ENCODE peak calls at places on chromosomes 6 and 20, in ten cellular contexts. One of them, this sample, is unnamed.

GRCh38 chr20:58840816-58841538 is 9.7 kb downstream of the GNAS-AS1 start:
- DNase-seq in prostate gland: no peak
- DNase-seq in HFFc6: no peak
- DNase-seq in stimulated activated effector memory CD8-positive, alpha-beta T cell treated with anti-CD3 and anti-CD28 coated beads, Interleukin-12 subunit alpha, Interleukin-12 subunit beta, amount 100 ng/mL, for 72 hours: no peak
- DNase-seq in tibial nerve: no peak
- DNase-seq in NCI-H524: no peak
- DNase-seq in HS-5: no peak
- DNase-seq in A549: no peak
- DNase-seq in GM20000: no peak
- DNase-seq in hepatocyte: no peak
- DNase-seq in this sample: no peak

GRCh38 chr6:25173951-25174474 is 105.2 kb upstream of the CARMIL1 start:
- DNase-seq in HS-5: peak
- DNase-seq in tibial nerve: no peak
- DNase-seq in stimulated activated effector memory CD8-positive, alpha-beta T cell treated with anti-CD3 and anti-CD28 coated beads, Interleukin-12 subunit alpha, Interleukin-12 subunit beta, amount 100 ng/mL, for 72 hours: no peak
- DNase-seq in NCI-H524: peak
- DNase-seq in GM20000: no peak
- DNase-seq in prostate gland: no peak
- DNase-seq in hepatocyte: peak
- DNase-seq in A549: peak
- DNase-seq in HFFc6: peak
- DNase-seq in this sample: peak

GRCh38 chr6:52517502-52518278 is 59.2 kb downstream of the TRAM2 start:
- DNase-seq in stimulated activated effector memory CD8-positive, alpha-beta T cell treated with anti-CD3 and anti-CD28 coated beads, Interleukin-12 subunit alpha, Interleukin-12 subunit beta, amount 100 ng/mL, for 72 hours: peak
- DNase-seq in hepatocyte: peak
- DNase-seq in HS-5: peak
- DNase-seq in tibial nerve: peak
- DNase-seq in A549: peak
- DNase-seq in NCI-H524: no peak
- DNase-seq in HFFc6: peak
- DNase-seq in prostate gland: peak
- DNase-seq in GM20000: peak
- DNase-seq in this sample: no peak

GRCh38 chr20:43514062-43514971 is 6.8 kb downstream of the L3MBTL1 start:
- DNase-seq in HFFc6: peak
- DNase-seq in GM20000: peak
- DNase-seq in HS-5: peak
- DNase-seq in A549: no peak
- DNase-seq in NCI-H524: peak
- DNase-seq in hepatocyte: peak
- DNase-seq in tibial nerve: peak
- DNase-seq in prostate gland: peak
- DNase-seq in stimulated activated effector memory CD8-positive, alpha-beta T cell treated with anti-CD3 and anti-CD28 coated beads, Interleukin-12 subunit alpha, Interleukin-12 subunit beta, amount 100 ng/mL, for 72 hours: peak
- DNase-seq in this sample: peak

GRCh38 chr6:43702522-43703440 is 15.2 kb upstream of the MRPS18A start:
- DNase-seq in HS-5: no peak
- DNase-seq in stimulated activated effector memory CD8-positive, alpha-beta T cell treated with anti-CD3 and anti-CD28 coated beads, Interleukin-12 subunit alpha, Interleukin-12 subunit beta, amount 100 ng/mL, for 72 hours: no peak
- DNase-seq in A549: peak
- DNase-seq in tibial nerve: peak
- DNase-seq in GM20000: peak
- DNase-seq in HFFc6: peak
- DNase-seq in NCI-H524: peak
- DNase-seq in prostate gland: no peak
- DNase-seq in hepatocyte: peak
- DNase-seq in this sample: no peak

GRCh38 chr6:46078294-46078693 is 51.5 kb upstream of the ENPP4 start:
- DNase-seq in hepatocyte: no peak
- DNase-seq in stimulated activated effector memory CD8-positive, alpha-beta T cell treated with anti-CD3 and anti-CD28 coated beads, Interleukin-12 subunit alpha, Interleukin-12 subunit beta, amount 100 ng/mL, for 72 hours: no peak
- DNase-seq in HFFc6: no peak
- DNase-seq in HS-5: no peak
- DNase-seq in GM20000: no peak
- DNase-seq in NCI-H524: no peak
- DNase-seq in tibial nerve: no peak
- DNase-seq in A549: no peak
- DNase-seq in prostate gland: no peak
- DNase-seq in this sample: no peak

GRCh38 chr6:112177081-112177480 is 77.3 kb downstream of the LAMA4 start:
- DNase-seq in GM20000: no peak
- DNase-seq in tibial nerve: no peak
- DNase-seq in HFFc6: no peak
- DNase-seq in NCI-H524: no peak
- DNase-seq in A549: no peak
- DNase-seq in stimulated activated effector memory CD8-positive, alpha-beta T cell treated with anti-CD3 and anti-CD28 coated beads, Interleukin-12 subunit alpha, Interleukin-12 subunit beta, amount 100 ng/mL, for 72 hours: no peak
- DNase-seq in prostate gland: no peak
- DNase-seq in HS-5: no peak
- DNase-seq in hepatocyte: no peak
- DNase-seq in this sample: no peak

GRCh38 chr6:141677598-141678211 is 455.0 kb upstream of the GJE1 start:
- DNase-seq in hepatocyte: peak
- DNase-seq in tibial nerve: no peak
- DNase-seq in stimulated activated effector memory CD8-positive, alpha-beta T cell treated with anti-CD3 and anti-CD28 coated beads, Interleukin-12 subunit alpha, Interleukin-12 subunit beta, amount 100 ng/mL, for 72 hours: no peak
- DNase-seq in prostate gland: no peak
- DNase-seq in A549: peak
- DNase-seq in NCI-H524: peak
- DNase-seq in GM20000: no peak
- DNase-seq in HS-5: peak
- DNase-seq in HFFc6: peak
- DNase-seq in this sample: peak

GRCh38 chr6:2194643-2195042 is 50.8 kb downstream of the GMDS start:
- DNase-seq in prostate gland: no peak
- DNase-seq in A549: no peak
- DNase-seq in HS-5: no peak
- DNase-seq in tibial nerve: no peak
- DNase-seq in GM20000: no peak
- DNase-seq in NCI-H524: no peak
- DNase-seq in HFFc6: no peak
- DNase-seq in hepatocyte: no peak
- DNase-seq in stimulated activated effector memory CD8-positive, alpha-beta T cell treated with anti-CD3 and anti-CD28 coated beads, Interleukin-12 subunit alpha, Interleukin-12 subunit beta, amount 100 ng/mL, for 72 hours: no peak
- DNase-seq in this sample: peak

GRCh38 chr6:21751608-21752007 is 158.1 kb downstream of the SOX4 start:
- DNase-seq in tibial nerve: no peak
- DNase-seq in HS-5: no peak
- DNase-seq in stimulated activated effector memory CD8-positive, alpha-beta T cell treated with anti-CD3 and anti-CD28 coated beads, Interleukin-12 subunit alpha, Interleukin-12 subunit beta, amount 100 ng/mL, for 72 hours: no peak
- DNase-seq in GM20000: no peak
- DNase-seq in HFFc6: no peak
- DNase-seq in NCI-H524: no peak
- DNase-seq in A549: no peak
- DNase-seq in prostate gland: no peak
- DNase-seq in hepatocyte: no peak
- DNase-seq in this sample: no peak

GRCh38 chr20:50341880-50342637 is 151.4 kb downstream of the CEBPB start:
- DNase-seq in HS-5: no peak
- DNase-seq in HFFc6: no peak
- DNase-seq in tibial nerve: no peak
- DNase-seq in GM20000: no peak
- DNase-seq in stimulated activated effector memory CD8-positive, alpha-beta T cell treated with anti-CD3 and anti-CD28 coated beads, Interleukin-12 subunit alpha, Interleukin-12 subunit beta, amount 100 ng/mL, for 72 hours: no peak
- DNase-seq in prostate gland: no peak
- DNase-seq in NCI-H524: no peak
- DNase-seq in hepatocyte: no peak
- DNase-seq in A549: no peak
- DNase-seq in this sample: peak

This sample was measured in NCI-H2171 treated with DMSO at 0.1 percent for 48 hours.